ENCODE peak calls at places on chromosomes 6 and 20, in five cellular contexts. S is neural crest cell; D is heart left ventricle; L is GM23338; H is CD8-positive, alpha-beta T cell. G is an unnamed sample.

GRCh38 chr6:119350202-119351004 is 842 bp upstream of the MAN1A1 start:
- DNase-seq in D (no peak), H (peak; percentile 10), S (no peak), L (peak; percentile 31), G (peak; percentile 37)

GRCh38 chr20:10388571-10388970 is 45.5 kb downstream of the MKKS start:
- DNase-seq in L (no peak), D (no peak), S (no peak), H (no peak), G (no peak)

GRCh38 chr6:136840612-136841011 is 18.2 kb downstream of the PEX7 start:
- DNase-seq in D (no peak), S (no peak), L (peak; percentile 46), H (no peak), G (no peak)

GRCh38 chr6:107841265-107841650 is 17.1 kb upstream of the SCML4 start:
- DNase-seq in H (no peak), S (no peak), D (no peak), L (no peak), G (no peak)

GRCh38 chr6:14282326-14282725 is 164.8 kb downstream of the CD83 start:
- DNase-seq in S (no peak), D (no peak), L (no peak), H (no peak), G (no peak)

GRCh38 chr6:107832146-107833056 is 8.3 kb upstream of the SCML4 start:
- DNase-seq in S (no peak), D (no peak), H (no peak), L (no peak), G (no peak)

GRCh38 chr20:41927189-41927588 is 309.0 kb upstream of the CHD6 start:
- DNase-seq in S (no peak), D (no peak), L (no peak), H (no peak), G (no peak)

GRCh38 chr6:2020909-2021308 is 224.5 kb downstream of the GMDS start:
- DNase-seq in D (no peak), H (no peak), S (no peak), L (peak; percentile 51), G (no peak)

GRCh38 chr6:30781697-30782424 is 37.5 kb upstream of the IER3 start:
- DNase-seq in L (no peak), H (no peak), D (peak; percentile 97), S (no peak), G (peak; percentile 98)

GRCh38 chr6:101391772-101392560 is 1.5 kb upstream of the GRIK2 start:
- DNase-seq in H (no peak), S (no peak), L (peak; percentile 51), D (no peak), G (no peak)

DNA sequence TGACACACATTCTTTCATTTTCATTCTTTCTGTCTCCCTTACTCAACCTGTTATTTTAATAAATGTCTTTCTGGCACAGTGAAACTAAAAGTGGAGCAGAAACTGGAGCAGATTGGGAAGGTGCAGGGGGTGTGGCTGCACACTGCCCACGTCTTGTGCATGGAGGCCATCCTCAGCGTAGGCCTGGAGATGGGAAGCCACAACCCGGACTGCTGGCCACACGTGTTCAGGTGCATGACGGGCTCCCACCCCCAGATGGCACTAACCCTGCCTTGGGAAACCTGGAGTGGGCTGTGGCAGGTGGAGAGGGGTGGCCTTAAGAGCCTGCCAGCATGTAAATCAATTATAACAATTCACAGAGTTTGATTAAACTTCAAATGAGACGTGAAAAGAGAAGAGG is 71.4 kb upstream of the PBOV1 start:
- DNase-seq in H (no peak), S (no peak), D (peak; percentile 66), L (peak; percentile 60), G (no peak)
- TF ChIP-seq CTCF in H (no peak), S (peak; percentile 42), D (peak; percentile 21), L (peak; percentile 70), G (no peak)

GRCh38 chr6:160756021-160756420 is 54.0 kb downstream of the PLG start:
- DNase-seq in S (no peak), D (no peak), H (no peak), L (no peak), G (no peak)

GRCh38 chr6:160755168-160755567 is 53.1 kb downstream of the PLG start:
- DNase-seq in D (no peak), L (peak; percentile 30), H (no peak), S (no peak), G (no peak)

GRCh38 chr6:160750276-160750689 is 48.2 kb downstream of the PLG start:
- DNase-seq in D (no peak), H (no peak), S (no peak), L (peak; percentile 85), G (no peak)
- TF ChIP-seq CTCF in D (no peak), H (no peak), S (peak; percentile 58), L (peak; percentile 98), G (no peak)

DNA sequence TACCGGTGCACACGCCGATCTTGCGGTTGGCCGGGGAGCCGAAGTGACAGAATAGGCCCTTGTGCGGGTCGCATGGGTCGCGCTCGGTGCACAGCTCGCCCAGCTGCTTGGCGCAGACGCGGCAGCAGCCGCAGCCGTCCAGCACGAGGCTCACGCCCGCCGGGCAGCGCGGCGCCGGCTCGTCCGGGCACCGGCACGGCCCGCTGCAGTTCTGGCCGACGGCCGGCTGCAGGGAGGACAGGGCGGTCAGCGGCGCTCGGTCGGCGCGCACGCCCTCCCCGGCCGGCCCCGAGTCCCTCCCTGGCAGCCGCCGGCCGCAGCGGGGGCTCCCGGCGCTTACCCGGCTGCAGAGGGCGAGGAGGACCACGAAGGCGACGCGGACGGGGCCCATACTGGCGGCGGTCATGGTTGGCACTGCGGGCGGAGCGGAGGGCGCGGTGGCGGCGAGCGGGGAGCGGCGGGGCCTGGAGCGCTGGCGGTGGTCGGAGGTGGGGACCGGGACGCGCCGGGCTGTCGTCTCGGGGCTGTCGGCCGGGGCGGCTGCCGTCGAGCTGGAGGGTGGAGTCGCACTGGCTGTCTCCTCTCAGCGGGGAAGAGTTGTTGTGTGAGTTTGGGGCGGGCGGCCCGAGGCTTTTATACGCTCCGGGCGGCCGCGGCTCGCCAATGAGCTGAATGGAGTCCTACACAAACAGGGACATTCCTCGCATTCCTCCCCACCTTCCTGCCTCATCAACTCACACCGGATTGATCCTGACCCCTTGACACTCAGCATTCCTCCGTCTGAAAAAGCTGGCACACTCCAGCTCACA is at the start of gene CCN2:
- DNase-seq in D (peak; percentile 86), L (peak; percentile 97), H (no peak), S (peak; percentile 78), G (peak; percentile 90)
- TF ChIP-seq CTCF in D (no peak), L (no peak), H (no peak), S (peak; percentile 45), G (no peak)

GRCh38 chr6:38805127-38805655 is 90.1 kb downstream of the DNAH8 start:
- DNase-seq in S (no peak), H (no peak), L (no peak), D (no peak), G (no peak)

GRCh38 chr6:38808039-38808438 is 92.9 kb downstream of the DNAH8 start:
- DNase-seq in D (no peak), S (no peak), L (no peak), H (no peak), G (no peak)

GRCh38 chr6:38806833-38807232 is 91.7 kb downstream of the DNAH8 start:
- DNase-seq in D (no peak), L (no peak), S (no peak), H (no peak), G (no peak)

GRCh38 chr6:38805682-38806081 is 90.6 kb downstream of the DNAH8 start:
- DNase-seq in H (no peak), L (no peak), S (no peak), D (no peak), G (no peak)

GRCh38 chr6:38806271-38806670 is 91.2 kb downstream of the DNAH8 start:
- DNase-seq in L (peak; percentile 29), H (no peak), D (no peak), S (no peak), G (no peak)
- TF ChIP-seq CTCF in L (peak; percentile 48), H (no peak), D (no peak), S (no peak), G (no peak)

DNA sequence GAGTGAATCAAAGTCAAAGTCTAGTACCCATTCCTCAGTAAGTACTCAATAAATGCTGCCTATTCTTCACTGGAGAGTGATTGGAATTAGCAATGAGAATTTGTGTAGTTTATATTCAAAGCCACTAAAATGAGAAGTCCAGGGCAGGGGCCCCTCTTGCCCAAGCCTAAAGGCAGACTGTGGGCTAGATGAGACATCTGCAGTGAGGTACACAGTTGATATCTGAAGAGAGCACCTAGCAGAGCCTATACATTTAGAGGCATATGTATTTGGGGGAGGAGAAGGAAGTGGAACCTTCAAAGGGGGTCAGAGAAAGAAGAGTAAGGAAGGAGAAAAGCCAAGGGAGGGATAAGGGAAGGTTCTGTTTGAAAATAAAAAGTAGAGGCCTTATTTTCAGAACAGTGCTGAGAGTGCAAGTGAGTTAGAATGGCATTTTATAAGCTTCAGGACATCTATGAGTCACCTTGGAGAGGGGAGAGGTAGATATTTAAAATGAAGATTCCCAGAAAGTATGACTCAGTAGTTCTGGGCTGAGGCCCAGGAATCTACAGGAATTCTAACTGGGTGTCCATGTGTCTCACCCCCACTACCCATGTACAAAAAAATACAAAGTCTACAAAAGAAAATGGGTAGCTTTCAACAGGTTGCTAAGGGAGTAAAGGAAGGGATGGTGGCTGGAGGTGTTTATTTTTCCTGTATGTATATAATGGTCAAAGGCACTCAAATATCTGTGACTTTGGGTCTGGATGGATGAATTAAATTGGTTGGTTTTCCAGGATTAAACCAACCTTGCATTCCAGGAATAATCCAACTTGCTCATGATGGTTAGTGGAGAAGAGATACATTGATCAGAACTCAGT is 135.1 kb downstream of the ZFP64 start:
- DNase-seq in D (no peak), S (no peak), L (no peak), H (no peak), G (no peak)
- TF ChIP-seq CTCF in D (no peak), S (no peak), L (no peak), H (no peak), G (no peak)

GRCh38 chr6:117267766-117268534 is 2.6 kb downstream of the VGLL2 start:
- DNase-seq in D (no peak), L (peak; percentile 91), S (no peak), H (no peak), G (no peak)
- TF ChIP-seq CTCF in D (no peak), L (peak; percentile 86), S (peak; percentile 30), H (no peak), G (no peak)

DNA sequence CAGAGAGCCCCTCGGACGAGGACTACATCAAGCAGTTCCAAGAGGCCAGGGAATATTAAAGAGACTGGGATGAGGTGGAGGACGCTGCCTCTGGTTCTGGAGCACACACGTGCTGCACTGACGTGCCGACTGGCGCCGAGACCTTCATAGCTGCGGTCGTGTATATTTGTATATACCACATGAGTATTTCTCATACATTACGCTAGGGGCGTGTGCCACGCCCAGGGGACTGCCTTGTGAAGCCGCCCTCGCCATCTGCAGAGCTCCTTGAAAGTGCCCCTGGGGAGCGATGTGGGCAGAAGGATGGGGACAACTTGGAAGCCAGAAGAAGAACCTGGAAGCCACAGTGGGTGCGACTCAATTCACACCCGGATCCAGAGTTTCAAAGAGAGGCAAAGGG is 78.3 kb downstream of the ISM1 start:
- DNase-seq in H (no peak), L (no peak), S (no peak), D (no peak), G (no peak)
- TF ChIP-seq CTCF in H (no peak), L (no peak), S (no peak), D (no peak), G (no peak)

G was measured in tibial artery.